ENCODE peak calls at places on chromosomes 2 and 18, in four cellular contexts. S is GM12878, W is H1, A is HepG2. B is an unnamed sample.
A peak's percentile ranks its signal among the peaks of the same experiment; 100 is the strongest.

GRCh38 chr2:201185863-201186262 is 2.9 kb downstream of the CASP10 start:
- DNase-seq in W (no peak), S (no peak), A (no peak), B (no peak)

GRCh38 chr2:234963785-234964615 is 12.2 kb downstream of the SH3BP4 start:
- DNase-seq in W (no peak), A (no peak), S (no peak), B (no peak)

GRCh38 chr2:129913695-129914495 is 65.6 kb upstream of the RAB6C start:
- DNase-seq in W (no peak), S (no peak), A (no peak), B (no peak)

GRCh38 chr2:38690499-38691420 is 24.8 kb downstream of the GALM start:
- DNase-seq in W (no peak), S (no peak), A (peak; percentile 85), B (peak; percentile 76)

GRCh38 chr2:136891100-136891499 is 125.8 kb downstream of the THSD7B start:
- DNase-seq in A (no peak), W (no peak), S (no peak), B (no peak)

GRCh38 chr18:36211612-36212065 is 24.3 kb downstream of the MOCOS start:
- DNase-seq in W (no peak), S (peak; percentile 12), A (no peak), B (peak; percentile 34)

GRCh38 chr2:237214963-237215362 is 129.3 kb downstream of the COPS8 start:
- DNase-seq in S (no peak), A (no peak), W (no peak), B (no peak)

GRCh38 chr18:64332851-64333250 is 184.0 kb upstream of the LINC00305 start:
- DNase-seq in A (no peak), S (no peak), W (no peak), B (no peak)

GRCh38 chr2:196184919-196185318 is 13.5 kb upstream of the STK17B start:
- DNase-seq in A (no peak), S (no peak), W (no peak), B (no peak)

GRCh38 chr2:28049416-28049815 is 158.9 kb downstream of the BABAM2 start:
- DNase-seq in S (no peak), W (no peak), A (no peak), B (no peak)

GRCh38 chr2:185187421-185187820 is 551.2 kb upstream of the FSIP2 start:
- DNase-seq in W (no peak), S (no peak), A (no peak), B (no peak)

GRCh38 chr2:61950133-61950560 is 44.7 kb downstream of the COMMD1 start:
- DNase-seq in S (no peak), W (no peak), A (no peak), B (no peak)

GRCh38 chr18:13823707-13824395 is at the start of gene MC5R:
- DNase-seq in S (no peak), A (peak; percentile 23), W (no peak), B (peak; percentile 78)

GRCh38 chr18:26547302-26548143 is 830 bp downstream of the KCTD1 start:
- DNase-seq in A (no peak), S (no peak), W (no peak), B (no peak)

GRCh38 chr2:61454383-61454782 is 16.5 kb downstream of the USP34 start:
- DNase-seq in A (no peak), S (no peak), W (no peak), B (no peak)

GRCh38 chr2:156229724-156230362 is 102.7 kb downstream of the NR4A2 start:
- DNase-seq in S (no peak), A (no peak), W (no peak), B (no peak)

GRCh38 chr2:222709191-222709891 is 37.9 kb downstream of the MOGAT1 start:
- DNase-seq in S (no peak), A (peak; percentile 99), W (no peak), B (peak; percentile 65)

GRCh38 chr2:182324665-182325064 is 102.2 kb downstream of the PDE1A start:
- DNase-seq in A (no peak), W (no peak), S (no peak), B (no peak)

GRCh38 chr2:199668648-199669047 is 182.3 kb downstream of the FTCDNL1 start:
- DNase-seq in S (no peak), W (no peak), A (no peak), B (no peak)

GRCh38 chr2:201978988-201979387 is 54.7 kb upstream of the FZD7 start:
- DNase-seq in A (no peak), S (no peak), W (no peak), B (no peak)

GRCh38 chr18:30386624-30387023 is 655.9 kb downstream of the DSC3 start:
- DNase-seq in W (no peak), A (no peak), S (no peak), B (no peak)

GRCh38 chr2:84959494-84960156 is 11.3 kb upstream of the KCMF1 start:
- DNase-seq in A (no peak), W (peak; percentile 85), S (no peak), B (no peak)

GRCh38 chr18:23259701-23260661 is 124.7 kb downstream of the CABLES1 start:
- DNase-seq in W (no peak), S (no peak), A (peak; percentile 56), B (peak; percentile 78)

GRCh38 chr2:10271946-10272345 is 30.8 kb upstream of the HPCAL1 start:
- DNase-seq in W (no peak), A (peak; percentile 39), S (no peak), B (no peak)

GRCh38 chr2:10272464-10272863 is 30.2 kb upstream of the HPCAL1 start:
- DNase-seq in W (no peak), S (no peak), A (no peak), B (no peak)

GRCh38 chr2:10273215-10274175 is 29.2 kb upstream of the HPCAL1 start:
- DNase-seq in S (no peak), A (no peak), W (no peak), B (no peak)

GRCh38 chr2:10269711-10270610 is 32.7 kb upstream of the HPCAL1 start:
- DNase-seq in W (no peak), A (no peak), S (no peak), B (no peak)

DNA sequence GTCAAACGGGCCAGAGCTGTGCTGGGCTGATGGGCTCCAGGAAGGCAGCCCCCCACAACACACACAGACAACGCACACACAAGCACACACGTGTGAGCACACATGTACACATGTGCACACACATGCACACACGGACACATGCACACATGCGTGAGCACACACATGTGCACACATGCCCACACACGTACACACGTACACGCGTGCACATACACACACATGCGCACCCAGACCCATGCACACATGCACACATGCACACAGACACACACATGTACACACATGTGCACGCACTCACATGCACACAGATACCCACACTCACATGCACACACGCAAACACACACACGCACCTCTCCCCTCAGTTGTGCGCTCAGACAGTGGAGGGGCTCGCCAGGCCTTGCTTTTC is 31.2 kb upstream of the HPCAL1 start:
- DNase-seq in W (no peak), A (no peak), S (no peak), B (no peak)
- TF ChIP-seq ATF2 in W (no peak), A (no peak), S (no peak), B (no peak)

GRCh38 chr18:3451166-3451988 is 1.4 kb downstream of the TGIF1 start:
- DNase-seq in S (no peak), A (peak; percentile 80), W (no peak), B (peak; percentile 90)
- TF ChIP-seq CHD2 in S (no peak), A (no peak), W (no peak), B (no peak)

GRCh38 chr2:207044380-207044779 is 105.1 kb downstream of the CPO start:
- DNase-seq in W (no peak), A (no peak), S (no peak), B (no peak)
- TF ChIP-seq ATF2 in W (no peak), A (no peak), S (no peak), B (no peak)

DNA sequence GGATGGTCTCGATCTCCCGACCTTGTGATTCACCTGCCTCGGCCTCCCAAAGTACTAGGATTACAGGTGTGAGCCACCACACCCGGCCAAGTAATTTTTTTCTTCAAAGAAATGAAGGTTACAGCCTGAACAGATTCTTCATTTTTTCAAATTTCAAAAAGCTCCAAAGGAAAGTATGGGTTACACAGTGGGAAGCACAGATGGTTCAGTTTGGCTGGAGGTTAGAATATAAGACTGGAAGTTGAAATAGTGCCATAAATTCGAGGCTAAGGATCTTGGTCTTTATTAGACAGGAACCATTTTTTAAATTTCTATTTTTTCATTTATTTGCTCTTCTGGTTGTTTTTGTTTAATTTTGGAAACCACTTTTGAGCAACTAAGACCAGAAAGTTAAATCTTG is 120.0 kb downstream of the STK39 start:
- DNase-seq in S (no peak), A (no peak), W (no peak), B (no peak)
- TF ChIP-seq CHD2 in S (no peak), A (no peak), W (no peak), B (no peak)

GRCh38 chr18:63216911-63217311 is 102.7 kb downstream of the BCL2 start:
- DNase-seq in W (no peak), A (no peak), S (no peak), B (no peak)
- TF ChIP-seq ATF2 in W (no peak), A (no peak), S (no peak), B (no peak)